ENCODE peak calls at places on chromosomes 5 and 9, in six cellular contexts. One of them, this sample, is unnamed.

GRCh38 chr5:8184455-8185063 is 315.6 kb downstream of the MTRR start:
- DNase-seq in OCI-M1: peak
- DNase-seq in CD4-positive, alpha-beta memory T cell: no peak
- DNase-seq in iPS-NIHi11: peak
- DNase-seq in NCI-H345: peak
- DNase-seq in glutamatergic neuron: peak
- DNase-seq in this sample: no peak

GRCh38 chr5:131262953-131263541 is 806 bp upstream of the CDC42SE2 start:
- DNase-seq in iPS-NIHi11: no peak
- DNase-seq in OCI-M1: peak
- DNase-seq in CD4-positive, alpha-beta memory T cell: no peak
- DNase-seq in glutamatergic neuron: no peak
- DNase-seq in NCI-H345: no peak
- DNase-seq in this sample: no peak

GRCh38 chr9:125961037-125961436 is 213.9 kb downstream of the PBX3 start:
- DNase-seq in OCI-M1: no peak
- DNase-seq in iPS-NIHi11: peak
- DNase-seq in glutamatergic neuron: no peak
- DNase-seq in CD4-positive, alpha-beta memory T cell: no peak
- DNase-seq in NCI-H345: no peak
- DNase-seq in this sample: no peak

GRCh38 chr5:134547579-134547978 is 22.1 kb downstream of the JADE2 start:
- DNase-seq in OCI-M1: no peak
- DNase-seq in NCI-H345: no peak
- DNase-seq in glutamatergic neuron: no peak
- DNase-seq in iPS-NIHi11: peak
- DNase-seq in CD4-positive, alpha-beta memory T cell: no peak
- DNase-seq in this sample: peak

GRCh38 chr9:84285381-84285780 is 55.2 kb downstream of the SLC28A3 start:
- DNase-seq in OCI-M1: peak
- DNase-seq in iPS-NIHi11: no peak
- DNase-seq in CD4-positive, alpha-beta memory T cell: no peak
- DNase-seq in glutamatergic neuron: no peak
- DNase-seq in NCI-H345: no peak
- DNase-seq in this sample: no peak

GRCh38 chr9:115625954-115626353 is 508.0 kb upstream of the TNC start:
- DNase-seq in iPS-NIHi11: no peak
- DNase-seq in CD4-positive, alpha-beta memory T cell: no peak
- DNase-seq in glutamatergic neuron: no peak
- DNase-seq in OCI-M1: no peak
- DNase-seq in NCI-H345: no peak
- DNase-seq in this sample: no peak

GRCh38 chr9:128705051-128705965 is 3.0 kb downstream of the PKN3 start:
- DNase-seq in glutamatergic neuron: no peak
- DNase-seq in OCI-M1: no peak
- DNase-seq in CD4-positive, alpha-beta memory T cell: no peak
- DNase-seq in iPS-NIHi11: no peak
- DNase-seq in NCI-H345: no peak
- DNase-seq in this sample: no peak

GRCh38 chr9:99060621-99061020 is 44.3 kb upstream of the TGFBR1 start:
- DNase-seq in NCI-H345: no peak
- DNase-seq in OCI-M1: no peak
- DNase-seq in CD4-positive, alpha-beta memory T cell: no peak
- DNase-seq in glutamatergic neuron: no peak
- DNase-seq in iPS-NIHi11: no peak
- DNase-seq in this sample: no peak

GRCh38 chr5:11894992-11895391 is 9.3 kb downstream of the CTNND2 start:
- DNase-seq in glutamatergic neuron: no peak
- DNase-seq in OCI-M1: no peak
- DNase-seq in iPS-NIHi11: no peak
- DNase-seq in NCI-H345: no peak
- DNase-seq in CD4-positive, alpha-beta memory T cell: no peak
- DNase-seq in this sample: no peak

GRCh38 chr9:21730899-21731298 is 71.5 kb upstream of the MTAP start:
- DNase-seq in NCI-H345: no peak
- DNase-seq in glutamatergic neuron: no peak
- DNase-seq in CD4-positive, alpha-beta memory T cell: no peak
- DNase-seq in iPS-NIHi11: no peak
- DNase-seq in OCI-M1: no peak
- DNase-seq in this sample: no peak

GRCh38 chr5:144941004-144941403 is 770.3 kb downstream of the KCTD16 start:
- DNase-seq in CD4-positive, alpha-beta memory T cell: no peak
- DNase-seq in OCI-M1: no peak
- DNase-seq in glutamatergic neuron: no peak
- DNase-seq in NCI-H345: no peak
- DNase-seq in iPS-NIHi11: no peak
- DNase-seq in this sample: no peak

GRCh38 chr9:128704356-128704670 is 2.0 kb downstream of the PKN3 start:
- DNase-seq in glutamatergic neuron: no peak
- DNase-seq in NCI-H345: no peak
- DNase-seq in CD4-positive, alpha-beta memory T cell: no peak
- DNase-seq in iPS-NIHi11: no peak
- DNase-seq in OCI-M1: no peak
- DNase-seq in this sample: no peak

GRCh38 chr5:36363101-36363500 is 61.4 kb upstream of the RANBP3L start:
- DNase-seq in glutamatergic neuron: no peak
- DNase-seq in NCI-H345: no peak
- DNase-seq in iPS-NIHi11: peak
- DNase-seq in OCI-M1: no peak
- DNase-seq in CD4-positive, alpha-beta memory T cell: no peak
- DNase-seq in this sample: no peak

GRCh38 chr5:68419637-68420452 is 204.3 kb downstream of the PIK3R1 start:
- DNase-seq in glutamatergic neuron: peak
- DNase-seq in CD4-positive, alpha-beta memory T cell: no peak
- DNase-seq in NCI-H345: no peak
- DNase-seq in iPS-NIHi11: no peak
- DNase-seq in OCI-M1: peak
- DNase-seq in this sample: peak

GRCh38 chr9:120832766-120833165 is 10.0 kb downstream of the PSMD5 start:
- DNase-seq in glutamatergic neuron: no peak
- DNase-seq in iPS-NIHi11: no peak
- DNase-seq in NCI-H345: no peak
- DNase-seq in CD4-positive, alpha-beta memory T cell: no peak
- DNase-seq in OCI-M1: no peak
- DNase-seq in this sample: no peak

GRCh38 chr9:127162567-127163365 is 40.3 kb upstream of the ANGPTL2 start:
- DNase-seq in iPS-NIHi11: no peak
- DNase-seq in NCI-H345: no peak
- DNase-seq in CD4-positive, alpha-beta memory T cell: no peak
- DNase-seq in glutamatergic neuron: no peak
- DNase-seq in OCI-M1: no peak
- DNase-seq in this sample: no peak

GRCh38 chr9:113624721-113625120 is 161.2 kb downstream of the RGS3 start:
- DNase-seq in OCI-M1: no peak
- DNase-seq in iPS-NIHi11: no peak
- DNase-seq in CD4-positive, alpha-beta memory T cell: no peak
- DNase-seq in NCI-H345: no peak
- DNase-seq in glutamatergic neuron: no peak
- DNase-seq in this sample: no peak

GRCh38 chr9:127390563-127390962 is 6.4 kb upstream of the SLC2A8 start:
- DNase-seq in NCI-H345: no peak
- DNase-seq in iPS-NIHi11: no peak
- DNase-seq in glutamatergic neuron: no peak
- DNase-seq in OCI-M1: no peak
- DNase-seq in CD4-positive, alpha-beta memory T cell: no peak
- DNase-seq in this sample: no peak

GRCh38 chr9:13513710-13514444 is 234.4 kb upstream of the MPDZ start:
- DNase-seq in NCI-H345: peak
- DNase-seq in iPS-NIHi11: no peak
- DNase-seq in glutamatergic neuron: no peak
- DNase-seq in CD4-positive, alpha-beta memory T cell: no peak
- DNase-seq in OCI-M1: no peak
- DNase-seq in this sample: no peak

GRCh38 chr5:27906911-27907590 is 868.7 kb upstream of the CDH9 start:
- DNase-seq in OCI-M1: no peak
- DNase-seq in CD4-positive, alpha-beta memory T cell: no peak
- DNase-seq in glutamatergic neuron: no peak
- DNase-seq in NCI-H345: no peak
- DNase-seq in iPS-NIHi11: no peak
- DNase-seq in this sample: no peak

GRCh38 chr5:32504923-32505596 is 60.5 kb upstream of the ZFR start:
- DNase-seq in iPS-NIHi11: peak
- DNase-seq in NCI-H345: peak
- DNase-seq in CD4-positive, alpha-beta memory T cell: no peak
- DNase-seq in OCI-M1: peak
- DNase-seq in glutamatergic neuron: peak
- DNase-seq in this sample: peak

GRCh38 chr9:128136816-128137793 is 9.6 kb upstream of the PTGES2 start:
- DNase-seq in iPS-NIHi11: no peak
- DNase-seq in OCI-M1: peak
- DNase-seq in NCI-H345: no peak
- DNase-seq in CD4-positive, alpha-beta memory T cell: no peak
- DNase-seq in glutamatergic neuron: peak
- DNase-seq in this sample: no peak

GRCh38 chr9:137267933-137268355 is 9.6 kb upstream of the TOR4A start:
- DNase-seq in iPS-NIHi11: no peak
- DNase-seq in NCI-H345: no peak
- DNase-seq in CD4-positive, alpha-beta memory T cell: no peak
- DNase-seq in OCI-M1: no peak
- DNase-seq in glutamatergic neuron: no peak
- DNase-seq in this sample: no peak

GRCh38 chr5:80105698-80106439 is 70.7 kb downstream of the THBS4 start:
- DNase-seq in NCI-H345: no peak
- DNase-seq in OCI-M1: no peak
- DNase-seq in iPS-NIHi11: no peak
- DNase-seq in CD4-positive, alpha-beta memory T cell: no peak
- DNase-seq in glutamatergic neuron: no peak
- DNase-seq in this sample: no peak

GRCh38 chr9:135926402-135927194 is 19.3 kb upstream of the CAMSAP1 start:
- DNase-seq in glutamatergic neuron: no peak
- DNase-seq in iPS-NIHi11: no peak
- DNase-seq in CD4-positive, alpha-beta memory T cell: peak
- DNase-seq in NCI-H345: no peak
- DNase-seq in OCI-M1: no peak
- DNase-seq in this sample: no peak

This sample was measured in uterus.